ENCODE peak calls at places on chromosome 21, in nine cellular contexts. G is DMS153; I is HCT116; N is CD8-positive, alpha-beta memory T cell; B is stromal cell of bone marrow; X is activated CD4-positive, alpha-beta T cell treated with anti-CD3 and anti-CD28 coated beads, Interleukin-2, amount 10 ng/mL, durations not matched to agents 7 days and 5 days; K is anterior cingulate cortex; W is NCI-H2171; F is HCEC 1CT. E is an unnamed sample.

GRCh38 chr21:41283211-41283818 is 33.3 kb upstream of the FAM3B start:
- DNase-seq in X (peak), K (peak), I (peak), B (peak), G (peak), W (peak), F (peak), N (peak), E (no peak)

GRCh38 chr21:32281531-32281930 is 2.7 kb upstream of the MIS18A start:
- DNase-seq in X (no peak), I (no peak), B (no peak), F (no peak), G (no peak), K (no peak), N (no peak), W (no peak), E (no peak)

GRCh38 chr21:20020032-20020431 is 978.2 kb upstream of the NCAM2 start:
- DNase-seq in K (no peak), B (no peak), I (no peak), F (no peak), W (no peak), N (no peak), G (no peak), X (no peak), E (no peak)

GRCh38 chr21:29072873-29073221 is 601 bp downstream of the CCT8 start:
- DNase-seq in G (no peak), K (no peak), B (no peak), I (no peak), N (no peak), W (no peak), F (peak), X (no peak), E (no peak)

GRCh38 chr21:37463083-37463780 is 96.7 kb downstream of the DYRK1A start:
- DNase-seq in W (no peak), I (peak), X (no peak), F (peak), N (peak), K (no peak), G (no peak), B (peak), E (no peak)

GRCh38 chr21:16978309-16978895 is 534.4 kb upstream of the CXADR start:
- DNase-seq in X (no peak), W (no peak), F (no peak), K (no peak), B (no peak), G (no peak), I (no peak), N (no peak), E (no peak)

GRCh38 chr21:30072496-30072895 is 94.1 kb downstream of the CLDN17 start:
- DNase-seq in I (no peak), W (no peak), X (no peak), N (no peak), G (no peak), F (no peak), K (no peak), B (peak), E (no peak)

GRCh38 chr21:42744520-42745445 is 91.4 kb downstream of the PDE9A start:
- DNase-seq in I (no peak), G (no peak), N (no peak), X (no peak), B (no peak), W (no peak), K (no peak), F (no peak), E (no peak)

GRCh38 chr21:34857122-34857713 is 188.4 kb downstream of the CLIC6 start:
- DNase-seq in X (no peak), K (no peak), B (no peak), N (no peak), I (no peak), W (no peak), G (no peak), F (no peak), E (no peak)

GRCh38 chr21:17270234-17270633 is 242.6 kb upstream of the CXADR start:
- DNase-seq in B (peak), K (peak), X (no peak), I (no peak), F (no peak), G (peak), N (no peak), W (peak), E (no peak)

GRCh38 chr21:16457498-16457897 is 727.7 kb downstream of the USP25 start:
- DNase-seq in G (no peak), F (no peak), X (no peak), I (no peak), W (no peak), B (no peak), K (no peak), N (no peak), E (no peak)

GRCh38 chr21:42818328-42818749 is 61.0 kb downstream of the WDR4 start:
- DNase-seq in X (peak), F (no peak), W (no peak), B (peak), N (peak), K (no peak), I (peak), G (no peak), E (peak)

GRCh38 chr21:32377506-32377905 is 15.3 kb downstream of the URB1 start:
- DNase-seq in B (no peak), X (no peak), I (no peak), G (no peak), W (no peak), F (no peak), K (no peak), N (no peak), E (no peak)

GRCh38 chr21:42763578-42764442 is 110.4 kb downstream of the PDE9A start:
- DNase-seq in G (no peak), X (no peak), I (no peak), F (no peak), B (no peak), N (no peak), W (no peak), K (no peak), E (no peak)

GRCh38 chr21:36162631-36163030 is 6.0 kb downstream of the DOP1B start:
- DNase-seq in G (no peak), B (no peak), W (no peak), F (no peak), X (no peak), N (no peak), K (no peak), I (no peak), E (no peak)

GRCh38 chr21:31176725-31177124 is 138.4 kb upstream of the KRTAP19-8 start:
- DNase-seq in X (no peak), K (no peak), F (no peak), N (no peak), B (no peak), G (no peak), I (no peak), W (no peak), E (no peak)

GRCh38 chr21:33478858-33479678 is 706 bp downstream of the TMEM50B start:
- DNase-seq in K (no peak), X (peak), N (peak), I (no peak), G (no peak), F (peak), B (no peak), W (peak), E (peak)

GRCh38 chr21:15027056-15027455 is 37.7 kb downstream of the NRIP1 start:
- DNase-seq in N (no peak), F (no peak), I (no peak), B (no peak), X (no peak), K (no peak), G (no peak), W (no peak), E (no peak)

GRCh38 chr21:46189213-46189958 is 5.1 kb upstream of the SPATC1L start:
- DNase-seq in K (no peak), X (no peak), W (peak), N (no peak), F (peak), G (no peak), I (no peak), B (no peak), E (no peak)